ENCODE peak calls at places on chromosomes 5 and 9, in ten cellular contexts. X, S, Q, C, M, I, H, E, Z and L are unnamed samples.

GRCh38 chr9:83563360-83563759 is 25.2 kb upstream of the FRMD3 start:
- DNase-seq in Z (no peak), Q (no peak), S (no peak), C (no peak), E (no peak), I (no peak), M (no peak), H (no peak), X (no peak), L (no peak)

GRCh38 chr5:178515776-178516561 is 74.2 kb downstream of the COL23A1 start:
- DNase-seq in M (no peak), X (no peak), C (no peak), S (no peak), E (no peak), Q (no peak), I (no peak), Z (no peak), H (no peak), L (no peak)

GRCh38 chr9:126326228-126327015 is at the start of gene MVB12B:
- DNase-seq in X (peak), S (no peak), Q (peak), H (no peak), M (peak), Z (peak), I (no peak), E (no peak), C (peak), L (no peak)

GRCh38 chr5:106401561-106401960 is 1269.2 kb downstream of the EFNA5 start:
- DNase-seq in C (no peak), M (no peak), E (no peak), I (no peak), Q (no peak), S (no peak), X (no peak), H (no peak), Z (no peak), L (peak)

GRCh38 chr9:63817622-63818518 is 1467.1 kb downstream of the FOXD4L5 start:
- DNase-seq in E (no peak), S (no peak), C (peak), H (no peak), Q (no peak), I (peak), X (peak), M (no peak), Z (no peak), L (no peak)

GRCh38 chr9:123360161-123361085 is 4.4 kb downstream of the CRB2 start:
- DNase-seq in Z (no peak), M (peak), Q (peak), X (no peak), I (no peak), C (peak), S (no peak), E (no peak), H (no peak), L (no peak)

GRCh38 chr9:16309350-16310271 is 560.9 kb downstream of the BNC2 start:
- DNase-seq in E (no peak), I (no peak), Q (no peak), X (peak), C (peak), S (no peak), H (peak), M (no peak), Z (no peak), L (peak)

GRCh38 chr5:57842376-57843015 is 359.9 kb upstream of the ACTBL2 start:
- DNase-seq in H (no peak), S (no peak), E (no peak), Z (no peak), M (no peak), C (no peak), Q (no peak), X (no peak), I (no peak), L (no peak)

GRCh38 chr9:126483468-126484056 is 130.2 kb upstream of the LMX1B start:
- DNase-seq in H (no peak), Q (no peak), I (no peak), S (no peak), M (no peak), E (no peak), Z (no peak), C (no peak), X (no peak), L (no peak)

GRCh38 chr5:10355071-10355889 is 1.8 kb downstream of the MARCHF6 start:
- DNase-seq in Z (peak), E (no peak), M (no peak), H (no peak), C (peak), Q (peak), S (peak), I (no peak), X (no peak), L (peak)

GRCh38 chr5:34722183-34722582 is 66.1 kb downstream of the RAI14 start:
- DNase-seq in I (no peak), Z (no peak), C (no peak), X (no peak), M (no peak), Q (no peak), H (no peak), E (no peak), S (no peak), L (no peak)

GRCh38 chr5:159850192-159850573 is 66.1 kb upstream of the ADRA1B start:
- DNase-seq in H (peak), C (no peak), S (no peak), Q (no peak), I (no peak), X (no peak), E (no peak), M (no peak), Z (no peak), L (peak)

GRCh38 chr9:92610470-92611420 is 59.2 kb downstream of the IPPK start:
- DNase-seq in Z (no peak), M (no peak), X (peak), Q (no peak), C (peak), E (no peak), I (no peak), H (no peak), S (no peak), L (peak)

GRCh38 chr5:141753971-141754713 is 72.1 kb upstream of the ARAP3 start:
- DNase-seq in S (no peak), E (no peak), C (peak), I (no peak), M (no peak), H (no peak), Q (no peak), Z (no peak), X (no peak), L (peak)

GRCh38 chr9:137453643-137454081 is 5.5 kb downstream of the NSMF start:
- DNase-seq in Z (peak), X (peak), C (peak), Q (no peak), H (peak), I (no peak), E (peak), M (peak), S (no peak), L (peak)

GRCh38 chr9:130845901-130846381 is 10.9 kb downstream of the ABL1 start:
- DNase-seq in S (no peak), Q (no peak), E (no peak), X (no peak), I (peak), H (peak), Z (no peak), M (no peak), C (peak), L (peak)

GRCh38 chr5:176733586-176734262 is 76.6 kb upstream of the UNC5A start:
- DNase-seq in E (no peak), Q (no peak), M (no peak), Z (no peak), S (no peak), I (no peak), C (no peak), X (no peak), H (no peak), L (peak)

GRCh38 chr5:101942321-101942882 is 353.7 kb downstream of the SLCO4C1 start:
- DNase-seq in E (no peak), S (peak), Q (peak), I (no peak), C (peak), X (no peak), M (no peak), H (no peak), Z (no peak), L (peak)

GRCh38 chr5:169805527-169805934 is 168.5 kb downstream of the DOCK2 start:
- DNase-seq in H (no peak), E (no peak), Q (no peak), M (no peak), X (no peak), S (no peak), Z (no peak), C (peak), I (peak), L (peak)

GRCh38 chr9:126403451-126403850 is 76.8 kb downstream of the MVB12B start:
- DNase-seq in Z (no peak), I (no peak), M (no peak), H (no peak), S (no peak), Q (no peak), X (no peak), E (no peak), C (no peak), L (no peak)

GRCh38 chr5:118220491-118220890 is 767.9 kb downstream of the DTWD2 start:
- DNase-seq in M (no peak), I (no peak), Q (no peak), H (no peak), E (no peak), Z (no peak), C (no peak), X (no peak), S (no peak), L (peak)

GRCh38 chr5:107469485-107469884 is 201.3 kb downstream of the EFNA5 start:
- DNase-seq in X (no peak), C (peak), S (no peak), Q (no peak), E (no peak), M (no peak), I (no peak), Z (no peak), H (peak), L (peak)

GRCh38 chr5:153780876-153781275 is 257.8 kb downstream of the FAM114A2 start:
- DNase-seq in Z (no peak), H (no peak), X (no peak), M (no peak), S (no peak), Q (no peak), I (no peak), E (no peak), C (no peak), L (peak)

GRCh38 chr9:101165131-101165530 is 136.6 kb downstream of the PLPPR1 start:
- DNase-seq in X (no peak), H (no peak), E (no peak), I (no peak), M (no peak), Z (no peak), Q (no peak), S (no peak), C (no peak), L (no peak)

GRCh38 chr5:72237879-72238278 is 82.2 kb downstream of the MRPS27 start:
- DNase-seq in Q (no peak), C (no peak), I (no peak), H (no peak), E (no peak), S (no peak), M (no peak), X (no peak), Z (no peak), L (no peak)